ENCODE peak calls at places on chromosomes 2 and 18, in four cellular contexts. B, K, M and C are unnamed samples.

GRCh38 chr2:171163261-171163660 is 2.6 kb upstream of the TLK1 start:
- DNase-seq in M (no peak), K (no peak), B (no peak), C (no peak)

GRCh38 chr18:3441290-3441689 is 8.7 kb upstream of the TGIF1 start:
- DNase-seq in K (peak; percentile 41), B (no peak), M (no peak), C (peak; percentile 50)

GRCh38 chr2:150620860-150621259 is 133.4 kb upstream of the RND3 start:
- DNase-seq in B (no peak), K (no peak), M (no peak), C (no peak)

GRCh38 chr18:76834379-76834778 is 12.0 kb downstream of the ZNF236 start:
- DNase-seq in M (no peak), K (no peak), B (no peak), C (no peak)

GRCh38 chr2:201890447-201890846 is 84.1 kb downstream of the CDK15 start:
- DNase-seq in K (no peak), B (no peak), M (no peak), C (peak; percentile 13)

GRCh38 chr18:34321075-34321474 is 96.4 kb upstream of the NOL4 start:
- DNase-seq in K (no peak), M (no peak), B (no peak), C (no peak)

GRCh38 chr2:241702155-241702404 is 241 bp downstream of the ING5 start:
- DNase-seq in K (no peak), B (no peak), M (peak; percentile 83), C (no peak)

GRCh38 chr2:1778566-1778965 is 34.3 kb upstream of the PXDN start:
- DNase-seq in K (no peak), B (no peak), M (no peak), C (no peak)

GRCh38 chr2:225429718-225430117 is 30.2 kb downstream of the NYAP2 start:
- DNase-seq in M (no peak), K (no peak), B (no peak), C (no peak)

GRCh38 chr2:233463586-233463985 is 103.0 kb downstream of the USP40 start:
- DNase-seq in K (no peak), B (no peak), M (no peak), C (no peak)

GRCh38 chr18:54608008-54608642 is 17.1 kb downstream of the DYNAP start:
- DNase-seq in M (no peak), K (no peak), B (no peak), C (peak; percentile 3)

GRCh38 chr2:96509114-96509846 is 4.1 kb upstream of the NEURL3 start:
- DNase-seq in M (peak; percentile 86), B (peak; percentile 90), K (peak; percentile 78), C (peak; percentile 78)

GRCh38 chr2:168652997-168653906 is 149.2 kb upstream of the NOSTRIN start:
- DNase-seq in M (no peak), K (peak; percentile 6), B (no peak), C (no peak)

GRCh38 chr2:201642579-201643215 is 606 bp downstream of the TMEM237 start:
- DNase-seq in M (peak; percentile 86), K (peak; percentile 68), B (peak; percentile 39), C (peak; percentile 85)

GRCh38 chr2:54936766-54937165 is 113.5 kb downstream of the RTN4 start:
- DNase-seq in K (no peak), B (no peak), M (no peak), C (no peak)

GRCh38 chr2:16650287-16651249 is 15.1 kb downstream of the CYRIA start:
- DNase-seq in B (no peak), K (no peak), M (no peak), C (peak; percentile 90)
- H3K4me1 ChIP-seq in B (no peaks in the 10 kb centered on the region), K (peaks cover 13% of the 10 kb centered on the region), M (peaks cover 10% of the 10 kb centered on the region), C (peaks cover 42% of the 10 kb centered on the region)

GRCh38 chr2:155145758-155146229 is 447.3 kb downstream of the KCNJ3 start:
- DNase-seq in K (no peak), M (no peak), B (no peak), C (no peak)
- TF ChIP-seq JUN in K (no peak), M (no peak), B (no peak), C (no peak)

DNA sequence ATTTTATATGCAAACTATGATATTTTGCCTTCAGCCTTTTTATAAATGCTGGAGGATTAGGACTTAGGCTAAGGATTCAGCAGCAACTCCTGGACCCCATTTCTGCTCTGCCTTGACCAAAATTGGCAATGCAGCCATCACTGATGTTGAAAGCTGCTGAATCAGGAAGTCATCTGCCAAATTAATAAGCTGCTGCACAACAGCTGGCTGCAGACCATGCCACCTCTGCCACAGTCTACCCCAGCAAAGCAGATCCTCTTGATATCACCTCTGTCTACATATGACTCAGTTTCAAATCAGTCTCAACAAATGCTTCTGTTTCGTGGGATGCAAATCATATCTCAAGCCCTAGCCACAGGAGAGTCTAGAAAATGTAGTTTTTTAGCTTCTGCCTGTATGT is 7.1 kb upstream of the SOS1 start:
- DNase-seq in K (no peak), M (no peak), B (no peak), C (no peak)
- H2AFZ ChIP-seq in K (no peak overlapping the region), M (peak overlapping the region; percentile 69), B (no peak overlapping the region), C (no peak overlapping the region)

GRCh38 chr2:190533175-190533967 is 1.2 kb downstream of the NEMP2 start:
- DNase-seq in B (no peak), K (no peak), M (no peak), C (no peak)

GRCh38 chr2:190532581-190532980 is 1.9 kb downstream of the NEMP2 start:
- DNase-seq in K (no peak), M (no peak), B (no peak), C (no peak)

GRCh38 chr2:190535119-190535439 is 557 bp upstream of the NEMP2 start:
- DNase-seq in M (no peak), K (no peak), B (no peak), C (peak; percentile 43)

GRCh38 chr2:190534310-190535118 is at the start of gene NEMP2:
- DNase-seq in K (peak; percentile 77), M (peak; percentile 82), B (peak; percentile 46), C (peak; percentile 61)

GRCh38 chr2:190533968-190534309 is 583 bp downstream of the NEMP2 start:
- DNase-seq in K (peak; percentile 79), M (peak; percentile 13), B (no peak), C (no peak)
- H3K4me1 ChIP-seq in K (peaks cover 56% of the 10 kb centered on the region), M (peaks cover 10% of the 10 kb centered on the region), B (peaks cover 6% of the 10 kb centered on the region), C (peaks cover 9% of the 10 kb centered on the region)

DNA sequence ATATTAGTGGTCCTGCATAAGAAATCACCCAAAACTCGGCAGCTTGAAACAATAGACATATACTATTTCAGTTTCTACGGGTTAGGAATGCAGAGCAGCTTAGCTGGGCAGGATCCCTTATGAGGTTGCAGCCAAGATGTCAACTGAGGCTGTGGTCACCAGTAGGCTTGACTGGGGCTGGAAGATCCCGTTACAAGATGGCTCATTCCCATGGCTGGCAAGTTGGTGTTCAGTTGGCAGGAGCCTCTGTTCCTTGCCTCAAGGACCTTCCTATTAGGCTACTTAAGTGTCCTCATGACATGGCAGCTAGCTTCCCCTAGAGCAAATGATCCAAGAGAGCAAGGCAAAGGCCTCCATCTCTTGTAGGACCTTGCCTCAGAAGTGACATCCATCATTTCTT is 25.2 kb upstream of the SOS1 start:
- DNase-seq in M (no peak), K (no peak), B (no peak), C (no peak)
- TF ChIP-seq JUN in M (no peak), K (no peak), B (no peak), C (no peak)